ENCODE peak calls at places on chromosomes 12 and 14, in seven cellular contexts. T, Y, N, U, E, O and S are unnamed samples.

GRCh38 chr12:3207858-3208257 is 130.7 kb downstream of the TSPAN9 start:
- DNase-seq in T (no peak), Y (no peak), N (no peak), U (no peak), E (no peak), O (no peak), S (no peak)

GRCh38 chr14:98184467-98184866 is 1087.5 kb downstream of the BCL11B start:
- DNase-seq in T (no peak), Y (no peak), N (no peak), U (no peak), E (no peak), O (no peak), S (no peak)

GRCh38 chr12:42936991-42937390 is 347.4 kb upstream of the PRICKLE1 start:
- DNase-seq in T (no peak), Y (no peak), N (no peak), U (no peak), E (no peak), O (no peak), S (no peak)

GRCh38 chr14:98227000-98227726 is 1044.8 kb downstream of the BCL11B start:
- DNase-seq in T (peak), Y (no peak), N (no peak), U (peak), E (no peak), O (no peak), S (peak)

GRCh38 chr12:4899361-4899760 is 10.3 kb upstream of the KCNA1 start:
- DNase-seq in T (no peak), Y (no peak), N (no peak), U (peak), E (no peak), O (no peak), S (no peak)

GRCh38 chr14:103561381-103562134 is 899 bp downstream of the BAG5 start:
- DNase-seq in T (no peak), Y (no peak), N (peak), U (peak), E (no peak), O (peak), S (peak)

GRCh38 chr14:96051642-96052540 is 12.7 kb downstream of the C14orf132 start:
- DNase-seq in T (no peak), Y (no peak), N (no peak), U (peak), E (no peak), O (no peak), S (peak)

GRCh38 chr12:47721431-47721973 is 3.8 kb downstream of the ENDOU start:
- DNase-seq in T (no peak), Y (no peak), N (no peak), U (no peak), E (no peak), O (no peak), S (no peak)

GRCh38 chr14:92386637-92387036 is 63.7 kb downstream of the SLC24A4 start:
- DNase-seq in T (no peak), Y (no peak), N (no peak), U (no peak), E (no peak), O (no peak), S (no peak)

GRCh38 chr14:29039171-29039570 is 272.6 kb downstream of the FOXG1 start:
- DNase-seq in T (no peak), Y (no peak), N (no peak), U (no peak), E (no peak), O (no peak), S (no peak)

GRCh38 chr12:95884998-95885397 is 26.2 kb downstream of the SNRPF start:
- DNase-seq in T (no peak), Y (no peak), N (peak), U (no peak), E (no peak), O (no peak), S (no peak)

GRCh38 chr14:74220991-74221390 is 18.3 kb upstream of the VSX2 start:
- DNase-seq in T (peak), Y (no peak), N (no peak), U (no peak), E (no peak), O (no peak), S (no peak)

GRCh38 chr14:24095196-24096068 is 1.3 kb downstream of the PCK2 start:
- DNase-seq in T (peak), Y (no peak), N (peak), U (peak), E (no peak), O (no peak), S (no peak)

GRCh38 chr12:57894577-57895292 is 46.6 kb upstream of the ATP23 start:
- DNase-seq in T (no peak), Y (no peak), N (no peak), U (no peak), E (peak), O (no peak), S (no peak)

GRCh38 chr14:101665478-101666078 is 95.9 kb upstream of the PPP2R5C start:
- DNase-seq in T (no peak), Y (no peak), N (peak), U (peak), E (no peak), O (no peak), S (peak)

GRCh38 chr14:38866461-38866860 is 236.6 kb downstream of the SEC23A start:
- DNase-seq in T (no peak), Y (no peak), N (no peak), U (no peak), E (peak), O (no peak), S (no peak)

GRCh38 chr14:55221186-55221585 is 29.8 kb upstream of the DLGAP5 start:
- DNase-seq in T (no peak), Y (no peak), N (peak), U (no peak), E (no peak), O (no peak), S (no peak)

GRCh38 chr14:36505892-36506731 is 13.9 kb downstream of the NKX2-1 start:
- DNase-seq in T (no peak), Y (no peak), N (no peak), U (peak), E (peak), O (no peak), S (no peak)

GRCh38 chr14:39381366-39381765 is 50.9 kb downstream of the FBXO33 start:
- DNase-seq in T (no peak), Y (no peak), N (peak), U (no peak), E (no peak), O (no peak), S (peak)

GRCh38 chr12:15208140-15208539 is 13.1 kb downstream of the RERG start:
- DNase-seq in T (no peak), Y (no peak), N (no peak), U (no peak), E (no peak), O (no peak), S (no peak)

GRCh38 chr12:54988402-54989054 is 4.0 kb upstream of the TESPA1 start:
- DNase-seq in T (no peak), Y (peak), N (no peak), U (no peak), E (peak), O (no peak), S (peak)

GRCh38 chr14:54253195-54253947 is 143.4 kb upstream of the CDKN3 start:
- DNase-seq in T (no peak), Y (no peak), N (peak), U (peak), E (no peak), O (no peak), S (no peak)

GRCh38 chr14:101358726-101359125 is 202.6 kb upstream of the DIO3 start:
- DNase-seq in T (no peak), Y (no peak), N (no peak), U (no peak), E (no peak), O (no peak), S (no peak)

GRCh38 chr14:32978691-32979255 is 40.1 kb downstream of the NPAS3 start:
- DNase-seq in T (no peak), Y (no peak), N (no peak), U (no peak), E (no peak), O (no peak), S (no peak)

GRCh38 chr14:104785708-104786080 is 9.9 kb downstream of the AKT1 start:
- DNase-seq in T (no peak), Y (no peak), N (no peak), U (no peak), E (no peak), O (no peak), S (no peak)

GRCh38 chr12:52206309-52207040 is 14.7 kb upstream of the KRT80 start:
- DNase-seq in T (peak), Y (no peak), N (no peak), U (no peak), E (no peak), O (no peak), S (no peak)

GRCh38 chr14:24837280-24838046 is 203.5 kb upstream of the GZMB start:
- DNase-seq in T (no peak), Y (no peak), N (no peak), U (no peak), E (no peak), O (no peak), S (no peak)

GRCh38 chr12:20189767-20190166 is 178.6 kb upstream of the PDE3A start:
- DNase-seq in T (no peak), Y (no peak), N (no peak), U (no peak), E (no peak), O (no peak), S (no peak)

GRCh38 chr14:70601162-70601561 is 707 bp upstream of the MED6 start:
- DNase-seq in T (no peak), Y (no peak), N (no peak), U (no peak), E (no peak), O (no peak), S (no peak)

GRCh38 chr12:79515526-79515935 is 175.2 kb downstream of the PAWR start:
- DNase-seq in T (no peak), Y (no peak), N (no peak), U (no peak), E (no peak), O (no peak), S (no peak)

GRCh38 chr12:76020731-76021672 is 10.6 kb downstream of the PHLDA1 start:
- DNase-seq in T (no peak), Y (no peak), N (peak), U (peak), E (no peak), O (peak), S (no peak)

GRCh38 chr14:45169906-45170305 is 34.2 kb downstream of the FANCM start:
- DNase-seq in T (no peak), Y (no peak), N (no peak), U (no peak), E (no peak), O (no peak), S (no peak)

GRCh38 chr14:105685003-105685402 is 158.6 kb downstream of the TMEM121 start:
- DNase-seq in T (peak), Y (no peak), N (no peak), U (no peak), E (no peak), O (no peak), S (no peak)

GRCh38 chr14:24629521-24629920 is 4.5 kb downstream of the GZMB start:
- DNase-seq in T (no peak), Y (no peak), N (no peak), U (no peak), E (no peak), O (no peak), S (no peak)

GRCh38 chr12:64670856-64671639 is 60.8 kb downstream of the RASSF3 start:
- DNase-seq in T (no peak), Y (no peak), N (no peak), U (no peak), E (no peak), O (no peak), S (no peak)

GRCh38 chr14:61923348-61923747 is 161.1 kb downstream of the SNAPC1 start:
- DNase-seq in T (no peak), Y (no peak), N (no peak), U (no peak), E (no peak), O (no peak), S (no peak)